ENCODE peak calls at places on chromosomes 12 and 14, in five cellular contexts. O is psoas muscle; R is CD4-positive, alpha-beta memory T cell; Z is activated gamma-delta T cell treated with Interleukin-2 at 50 U/mL for 16 hours; T is activated T-helper 9 cell treated with anti-CD3 and anti-CD28 coated beads, Interleukin-2, amount 50 U/mL, for 16 hours. A is an unnamed sample.

GRCh38 chr12:112112423-112113132 is 4.0 kb upstream of the NAA25 start:
- DNase-seq in O (no peak), R (no peak), Z (no peak), T (no peak), A (no peak)

GRCh38 chr14:38098074-38098846 is 109.4 kb upstream of the SSTR1 start:
- DNase-seq in O (no peak), R (no peak), Z (no peak), T (no peak), A (no peak)

GRCh38 chr12:49129332-49130150 is 1.7 kb downstream of the TUBA1B start:
- DNase-seq in O (peak; percentile 21), R (peak; percentile 43), Z (no peak), T (no peak), A (no peak)

GRCh38 chr14:80713076-80713850 is 228.3 kb downstream of the CEP128 start:
- DNase-seq in O (no peak), R (no peak), Z (no peak), T (no peak), A (no peak)

GRCh38 chr12:82090188-82090587 is 268.0 kb downstream of the CCDC59 start:
- DNase-seq in O (no peak), R (no peak), Z (no peak), T (no peak), A (no peak)

GRCh38 chr12:19203013-19203412 is 73.5 kb downstream of the PLEKHA5 start:
- DNase-seq in O (no peak), R (no peak), Z (no peak), T (no peak), A (no peak)

GRCh38 chr12:9866786-9867379 is 2.3 kb downstream of the CLEC2B start:
- DNase-seq in O (no peak), R (no peak), Z (no peak), T (no peak), A (no peak)

GRCh38 chr12:120481022-120481767 is 11.6 kb upstream of the SRSF9 start:
- DNase-seq in O (no peak), R (peak; percentile 47), Z (no peak), T (no peak), A (no peak)

GRCh38 chr12:131736807-131737484 is 26.1 kb downstream of the SFSWAP start:
- DNase-seq in O (no peak), R (no peak), Z (no peak), T (no peak), A (no peak)

GRCh38 chr12:8057839-8058238 is 8.3 kb downstream of the C3AR1 start:
- DNase-seq in O (no peak), R (no peak), Z (no peak), T (no peak), A (no peak)

GRCh38 chr12:11920231-11920630 is 150.5 kb upstream of the BCL2L14 start:
- DNase-seq in O (no peak), R (no peak), Z (no peak), T (no peak), A (no peak)

GRCh38 chr14:22532345-22533056 is 56.5 kb downstream of the DAD1 start:
- DNase-seq in O (no peak), R (no peak), Z (no peak), T (no peak), A (no peak)

GRCh38 chr12:6730169-6730568 is 6.3 kb downstream of the COPS7A start:
- DNase-seq in O (no peak), R (no peak), Z (no peak), T (no peak), A (no peak)

GRCh38 chr12:131264625-131265024 is 310.9 kb downstream of the ADGRD1 start:
- DNase-seq in O (no peak), R (no peak), Z (no peak), T (no peak), A (no peak)

GRCh38 chr12:16586350-16587109 is 19.4 kb downstream of the LMO3 start:
- DNase-seq in O (peak; percentile 46), R (no peak), Z (no peak), T (no peak), A (no peak)

GRCh38 chr14:73295198-73295796 is 58.0 kb downstream of the PAPLN start:
- DNase-seq in O (no peak), R (no peak), Z (no peak), T (no peak), A (peak; percentile 46)

GRCh38 chr12:80709811-80710726 is 2.6 kb downstream of the MYF6 start:
- DNase-seq in O (no peak), R (no peak), Z (no peak), T (no peak), A (no peak)

GRCh38 chr14:89327771-89328212 is 89.2 kb downstream of the FOXN3 start:
- DNase-seq in O (no peak), R (no peak), Z (no peak), T (no peak), A (no peak)

GRCh38 chr14:25121342-25122129 is 71.6 kb upstream of the STXBP6 start:
- DNase-seq in O (no peak), R (no peak), Z (no peak), T (no peak), A (no peak)

GRCh38 chr14:53450871-53451270 is 297.7 kb upstream of the DDHD1 start:
- DNase-seq in O (no peak), R (no peak), Z (no peak), T (no peak), A (no peak)